ENCODE peak calls at places on chromosomes 2 and 18, in eight cellular contexts. Z is anterior cingulate cortex; N is activated naive CD8-positive, alpha-beta T cell treated with anti-CD3 and anti-CD28 coated beads, Interleukin-2, amount 10 ng/mL, durations not matched to agents 7 days and 5 days; G is activated T-cell treated with anti-CD3 and anti-CD28 coated beads for 24 hours; Y is stimulated activated CD4-positive, alpha-beta T cell treated with anti-CD3 and anti-CD28 coated beads, Interleukin-2, amount 100 ng/mL, for 48 hours; I is left cardiac atrium; J is spleen; P is stimulated activated CD8-positive, alpha-beta memory T cell treated with anti-CD3 and anti-CD28 coated beads, Interleukin-4, amount 100 ng/mL, for 4 hours. B is an unnamed sample.

GRCh38 chr18:73737990-73738389 is 409.6 kb downstream of the FBXO15 start:
- DNase-seq in I (no peak), Z (no peak), G (no peak), Y (no peak), N (no peak), P (no peak), J (no peak), B (no peak)

GRCh38 chr2:16525265-16525887 is 140.3 kb downstream of the CYRIA start:
- DNase-seq in J (no peak), Z (no peak), I (no peak), G (no peak), P (no peak), Y (peak; percentile 25), N (no peak), B (no peak)

GRCh38 chr2:29260151-29260772 is 145.0 kb downstream of the CLIP4 start:
- DNase-seq in J (no peak), Y (no peak), Z (no peak), P (no peak), I (no peak), G (no peak), N (no peak), B (no peak)

GRCh38 chr2:36609507-36609906 is 11.5 kb upstream of the FEZ2 start:
- DNase-seq in G (no peak), Y (no peak), Z (no peak), I (no peak), N (no peak), P (no peak), J (no peak), B (no peak)

GRCh38 chr2:43941359-43941758 is 54.4 kb downstream of the LRPPRC start:
- DNase-seq in N (no peak), J (no peak), Y (no peak), I (no peak), P (no peak), G (no peak), Z (no peak), B (no peak)

GRCh38 chr18:79738041-79738461 is 58.4 kb downstream of the CTDP1 start:
- DNase-seq in N (peak; percentile 11), P (no peak), I (no peak), Y (no peak), G (no peak), J (peak; percentile 60), Z (no peak), B (no peak)

GRCh38 chr2:241812730-241813079 is 3.7 kb downstream of the NEU4 start:
- DNase-seq in P (no peak), Z (peak; percentile 41), J (no peak), G (no peak), N (no peak), I (peak; percentile 12), Y (no peak), B (no peak)

GRCh38 chr2:85066874-85067351 is 66.3 kb upstream of the TCF7L1 start:
- DNase-seq in J (no peak), G (peak; percentile 25), N (peak; percentile 45), Y (peak; percentile 47), Z (peak; percentile 36), I (peak; percentile 84), P (no peak), B (peak; percentile 43)

GRCh38 chr2:235521844-235522243 is 28.0 kb downstream of the AGAP1 start:
- DNase-seq in P (no peak), I (peak; percentile 8), Z (no peak), Y (no peak), J (no peak), G (no peak), N (no peak), B (no peak)

GRCh38 chr18:76991021-76991688 is 141.4 kb downstream of the MBP start:
- DNase-seq in G (no peak), Y (no peak), I (no peak), P (no peak), J (no peak), N (no peak), Z (no peak), B (no peak)

GRCh38 chr2:145012806-145013205 is 492.9 kb upstream of the ZEB2 start:
- DNase-seq in J (no peak), P (no peak), Z (no peak), N (no peak), Y (no peak), I (no peak), G (no peak), B (no peak)

GRCh38 chr2:88451647-88452150 is 794 bp downstream of the FOXI3 start:
- DNase-seq in N (no peak), J (peak; percentile 79), G (no peak), Z (no peak), P (no peak), Y (no peak), I (no peak), B (no peak)

GRCh38 chr2:170180031-170180566 is 2.2 kb downstream of the MYO3B start:
- DNase-seq in I (no peak), N (no peak), Z (no peak), Y (no peak), P (no peak), J (no peak), G (no peak), B (no peak)

GRCh38 chr2:8616084-8616419 is 65.8 kb upstream of the ID2 start:
- DNase-seq in J (no peak), P (no peak), Z (no peak), G (no peak), N (no peak), I (no peak), Y (no peak), B (no peak)

GRCh38 chr2:171069286-171069956 is 91.3 kb downstream of the TLK1 start:
- DNase-seq in G (no peak), P (no peak), N (no peak), Y (no peak), I (no peak), Z (no peak), J (no peak), B (no peak)

GRCh38 chr18:13513015-13513414 is 213.3 kb downstream of the FAM210A start:
- DNase-seq in G (no peak), Z (no peak), J (no peak), I (no peak), P (no peak), Y (no peak), N (no peak), B (no peak)